ENCODE peak calls at places on chromosome 22, in four cellular contexts. One of them, this sample, is unnamed.

GRCh38 chr22:38454361-38455062 is 487 bp downstream of the KCNJ4 start:
- DNase-seq in T-helper 9 cell: no peak
- DNase-seq in lung: no peak
- DNase-seq in D341Med: no peak
- DNase-seq in this sample: no peak

GRCh38 chr22:17808688-17809403 is 34.6 kb upstream of the BID start:
- DNase-seq in T-helper 9 cell: no peak
- DNase-seq in lung: no peak
- DNase-seq in D341Med: no peak
- DNase-seq in this sample: no peak

GRCh38 chr22:23520875-23521441 is 59.1 kb downstream of the IGLL1 start:
- DNase-seq in D341Med: peak
- DNase-seq in lung: no peak
- DNase-seq in T-helper 9 cell: no peak
- DNase-seq in this sample: no peak

GRCh38 chr22:38016182-38017078 is 32.1 kb upstream of the SOX10 start:
- DNase-seq in D341Med: no peak
- DNase-seq in lung: peak
- DNase-seq in T-helper 9 cell: no peak
- DNase-seq in this sample: no peak

GRCh38 chr22:50481440-50482106 is at the start of gene ADM2:
- DNase-seq in D341Med: peak
- DNase-seq in T-helper 9 cell: peak
- DNase-seq in lung: no peak
- DNase-seq in this sample: peak

GRCh38 chr22:46592390-46592872 is 27.8 kb upstream of the GRAMD4 start:
- DNase-seq in D341Med: no peak
- DNase-seq in lung: no peak
- DNase-seq in T-helper 9 cell: no peak
- DNase-seq in this sample: no peak

GRCh38 chr22:25697978-25698377 is 44.0 kb upstream of the MYO18B start:
- DNase-seq in lung: no peak
- DNase-seq in T-helper 9 cell: no peak
- DNase-seq in D341Med: no peak
- DNase-seq in this sample: no peak

GRCh38 chr22:22022977-22023534 is 40.5 kb upstream of the TOP3B start:
- DNase-seq in lung: no peak
- DNase-seq in D341Med: no peak
- DNase-seq in T-helper 9 cell: no peak
- DNase-seq in this sample: no peak

GRCh38 chr22:31148953-31149627 is 8.8 kb upstream of the PLA2G3 start:
- DNase-seq in lung: peak
- DNase-seq in T-helper 9 cell: no peak
- DNase-seq in D341Med: peak
- DNase-seq in this sample: peak

GRCh38 chr22:37661160-37661924 is 2.8 kb downstream of the PDXP start:
- DNase-seq in T-helper 9 cell: no peak
- DNase-seq in D341Med: peak
- DNase-seq in lung: no peak
- DNase-seq in this sample: no peak

GRCh38 chr22:49394116-49394785 is 433.4 kb downstream of the BRD1 start:
- DNase-seq in D341Med: no peak
- DNase-seq in T-helper 9 cell: no peak
- DNase-seq in lung: no peak
- DNase-seq in this sample: no peak

GRCh38 chr22:49513358-49513851 is 314.3 kb downstream of the BRD1 start:
- DNase-seq in D341Med: no peak
- DNase-seq in T-helper 9 cell: no peak
- DNase-seq in lung: no peak
- DNase-seq in this sample: no peak

GRCh38 chr22:37983860-37984791 is at the start of gene SOX10:
- DNase-seq in lung: no peak
- DNase-seq in T-helper 9 cell: no peak
- DNase-seq in D341Med: no peak
- DNase-seq in this sample: no peak

GRCh38 chr22:30697975-30698374 is 3.3 kb downstream of the OSBP2 start:
- DNase-seq in lung: no peak
- DNase-seq in T-helper 9 cell: no peak
- DNase-seq in D341Med: no peak
- DNase-seq in this sample: no peak

GRCh38 chr22:38862375-38863329 is 9.4 kb downstream of the CBX6 start:
- DNase-seq in D341Med: no peak
- DNase-seq in lung: no peak
- DNase-seq in T-helper 9 cell: no peak
- DNase-seq in this sample: no peak

GRCh38 chr22:20108757-20109230 is 7.1 kb upstream of the RANBP1 start:
- DNase-seq in D341Med: no peak
- DNase-seq in T-helper 9 cell: no peak
- DNase-seq in lung: no peak
- DNase-seq in this sample: no peak

GRCh38 chr22:41939981-41940852 is 6.7 kb downstream of the CENPM start:
- DNase-seq in lung: peak
- DNase-seq in D341Med: no peak
- DNase-seq in T-helper 9 cell: peak
- DNase-seq in this sample: peak

GRCh38 chr22:25067851-25068421 is 115.4 kb downstream of the KIAA1671 start:
- DNase-seq in D341Med: no peak
- DNase-seq in lung: no peak
- DNase-seq in T-helper 9 cell: peak
- DNase-seq in this sample: peak

GRCh38 chr22:37254206-37254866 is 10.3 kb upstream of the RAC2 start:
- DNase-seq in lung: no peak
- DNase-seq in D341Med: no peak
- DNase-seq in T-helper 9 cell: no peak
- DNase-seq in this sample: no peak

GRCh38 chr22:29459773-29460172 is 20.2 kb upstream of the NEFH start:
- DNase-seq in D341Med: peak
- DNase-seq in T-helper 9 cell: no peak
- DNase-seq in lung: no peak
- DNase-seq in this sample: no peak

GRCh38 chr22:19164425-19164824 is 14.1 kb downstream of the SLC25A1 start:
- DNase-seq in lung: no peak
- DNase-seq in D341Med: no peak
- DNase-seq in T-helper 9 cell: no peak
- DNase-seq in this sample: no peak

GRCh38 chr22:21865041-21865440 is 2.4 kb downstream of the MAPK1 start:
- DNase-seq in D341Med: no peak
- DNase-seq in lung: peak
- DNase-seq in T-helper 9 cell: no peak
- DNase-seq in this sample: no peak

GRCh38 chr22:19730662-19731360 is 7.5 kb downstream of the GP1BB start:
- DNase-seq in D341Med: peak
- DNase-seq in lung: peak
- DNase-seq in T-helper 9 cell: peak
- DNase-seq in this sample: peak

GRCh38 chr22:50084570-50084969 is 656 bp downstream of the MLC1 start:
- DNase-seq in T-helper 9 cell: no peak
- DNase-seq in lung: no peak
- DNase-seq in D341Med: no peak
- DNase-seq in this sample: no peak